ENCODE peak calls at places on chromosomes 3 and 15, in four cellular contexts. One of them, this sample, is unnamed.

GRCh38 chr3:42979044-42979962 is at the start of gene GASK1A:
- DNase-seq in gastrocnemius medialis: peak
- DNase-seq in fibroblast of villous mesenchyme: no peak
- DNase-seq in hypothalamus: peak
- DNase-seq in this sample: peak

GRCh38 chr3:63910873-63911272 is 1.3 kb downstream of the SCAANT1 start:
- DNase-seq in fibroblast of villous mesenchyme: no peak
- DNase-seq in hypothalamus: no peak
- DNase-seq in gastrocnemius medialis: no peak
- DNase-seq in this sample: no peak

GRCh38 chr15:66484539-66485112 is 12.9 kb downstream of the SNAPC5 start:
- DNase-seq in gastrocnemius medialis: no peak
- DNase-seq in fibroblast of villous mesenchyme: no peak
- DNase-seq in hypothalamus: no peak
- DNase-seq in this sample: no peak

GRCh38 chr15:63460210-63461135 is 43.9 kb upstream of the USP3 start:
- DNase-seq in fibroblast of villous mesenchyme: no peak
- DNase-seq in gastrocnemius medialis: no peak
- DNase-seq in hypothalamus: no peak
- DNase-seq in this sample: no peak

GRCh38 chr3:184314700-184315505 is 497 bp downstream of the EIF4G1 start:
- DNase-seq in hypothalamus: peak
- DNase-seq in fibroblast of villous mesenchyme: peak
- DNase-seq in gastrocnemius medialis: peak
- DNase-seq in this sample: peak

GRCh38 chr15:52255008-52255407 is 40.6 kb downstream of the MYO5C start:
- DNase-seq in gastrocnemius medialis: no peak
- DNase-seq in fibroblast of villous mesenchyme: peak
- DNase-seq in hypothalamus: no peak
- DNase-seq in this sample: no peak

GRCh38 chr15:48966595-48967301 is 3.0 kb upstream of the SHC4 start:
- DNase-seq in hypothalamus: no peak
- DNase-seq in fibroblast of villous mesenchyme: peak
- DNase-seq in gastrocnemius medialis: no peak
- DNase-seq in this sample: no peak

GRCh38 chr3:127424766-127425504 is 137.1 kb upstream of the PRR20G start:
- DNase-seq in gastrocnemius medialis: no peak
- DNase-seq in fibroblast of villous mesenchyme: no peak
- DNase-seq in hypothalamus: no peak
- DNase-seq in this sample: no peak

GRCh38 chr3:10194328-10195071 is 29.8 kb downstream of the IRAK2 start:
- DNase-seq in gastrocnemius medialis: peak
- DNase-seq in fibroblast of villous mesenchyme: no peak
- DNase-seq in hypothalamus: peak
- DNase-seq in this sample: peak

GRCh38 chr15:76298986-76299385 is 12.3 kb downstream of the ETFA start:
- DNase-seq in gastrocnemius medialis: no peak
- DNase-seq in hypothalamus: no peak
- DNase-seq in fibroblast of villous mesenchyme: no peak
- DNase-seq in this sample: no peak

GRCh38 chr3:121943434-121943833 is 49.2 kb downstream of the SLC15A2 start:
- DNase-seq in hypothalamus: no peak
- DNase-seq in fibroblast of villous mesenchyme: no peak
- DNase-seq in gastrocnemius medialis: no peak
- DNase-seq in this sample: no peak

GRCh38 chr15:100132309-100132708 is 209.5 kb downstream of the ADAMTS17 start:
- DNase-seq in fibroblast of villous mesenchyme: no peak
- DNase-seq in gastrocnemius medialis: no peak
- DNase-seq in hypothalamus: no peak
- DNase-seq in this sample: no peak

GRCh38 chr3:24401090-24401810 is 93.4 kb downstream of the THRB start:
- DNase-seq in fibroblast of villous mesenchyme: peak
- DNase-seq in hypothalamus: no peak
- DNase-seq in gastrocnemius medialis: no peak
- DNase-seq in this sample: no peak

GRCh38 chr3:146803746-146804145 is 198.6 kb upstream of the PLSCR5 start:
- DNase-seq in fibroblast of villous mesenchyme: peak
- DNase-seq in hypothalamus: no peak
- DNase-seq in gastrocnemius medialis: no peak
- DNase-seq in this sample: no peak

GRCh38 chr3:179196098-179196497 is 47.9 kb downstream of the PIK3CA start:
- DNase-seq in gastrocnemius medialis: no peak
- DNase-seq in fibroblast of villous mesenchyme: peak
- DNase-seq in hypothalamus: no peak
- DNase-seq in this sample: no peak

GRCh38 chr3:152058906-152059305 is 185.5 kb downstream of the SUCNR1 start:
- DNase-seq in hypothalamus: no peak
- DNase-seq in fibroblast of villous mesenchyme: no peak
- DNase-seq in gastrocnemius medialis: no peak
- DNase-seq in this sample: no peak

GRCh38 chr3:9976736-9977709 is 9.6 kb downstream of the EMC3 start:
- DNase-seq in hypothalamus: peak
- DNase-seq in fibroblast of villous mesenchyme: peak
- DNase-seq in gastrocnemius medialis: peak
- DNase-seq in this sample: peak

GRCh38 chr15:45450468-45450867 is 72.1 kb downstream of the SLC30A4 start:
- DNase-seq in fibroblast of villous mesenchyme: no peak
- DNase-seq in hypothalamus: no peak
- DNase-seq in gastrocnemius medialis: no peak
- DNase-seq in this sample: no peak

GRCh38 chr3:175384569-175384968 is 525.4 kb downstream of the NAALADL2 start:
- DNase-seq in gastrocnemius medialis: no peak
- DNase-seq in fibroblast of villous mesenchyme: no peak
- DNase-seq in hypothalamus: no peak
- DNase-seq in this sample: no peak

This sample was measured in caudate nucleus.